ENCODE peak calls at places on chromosomes 6 and 20, in six cellular contexts. Z, N, C, U, A and G are unnamed samples.

GRCh38 chr6:22325481-22325880 is 28.6 kb upstream of the PRL start:
- DNase-seq in U (no peak), A (no peak), N (no peak), C (no peak), Z (no peak), G (no peak)

GRCh38 chr6:36967757-36968156 is 13.2 kb downstream of the PI16 start:
- DNase-seq in C (no peak), N (no peak), A (no peak), Z (no peak), U (no peak), G (no peak)

GRCh38 chr6:156107514-156108150 is 652.0 kb upstream of the NOX3 start:
- DNase-seq in Z (no peak), C (no peak), N (no peak), A (no peak), U (no peak), G (peak; percentile 51)

GRCh38 chr6:53321701-53322100 is 27.0 kb downstream of the ELOVL5 start:
- DNase-seq in A (no peak), N (no peak), U (no peak), C (no peak), Z (no peak), G (no peak)

GRCh38 chr20:56587307-56588108 is 41.6 kb upstream of the TFAP2C start:
- DNase-seq in N (no peak), Z (no peak), U (no peak), C (no peak), A (no peak), G (no peak)

GRCh38 chr20:19860742-19861141 is 102.7 kb downstream of the RIN2 start:
- DNase-seq in U (no peak), C (no peak), A (no peak), Z (no peak), N (no peak), G (no peak)

GRCh38 chr6:25392372-25392771 is 113.2 kb downstream of the CARMIL1 start:
- DNase-seq in U (no peak), C (no peak), A (no peak), N (no peak), Z (no peak), G (no peak)

GRCh38 chr6:113969888-113970807 is 800 bp downstream of the HDAC2 start:
- DNase-seq in A (peak; percentile 65), C (peak; percentile 14), N (peak; percentile 45), U (peak; percentile 64), Z (peak; percentile 12), G (peak; percentile 89)

GRCh38 chr6:14743465-14744211 is 502.2 kb upstream of the JARID2 start:
- DNase-seq in A (no peak), U (peak; percentile 91), N (no peak), C (no peak), Z (no peak), G (no peak)

GRCh38 chr20:50050660-50051308 is 62.2 kb downstream of the UBE2V1 start:
- DNase-seq in A (no peak), C (no peak), Z (no peak), U (no peak), N (no peak), G (no peak)